ENCODE peak calls at places on chromosomes 4 and X, in eight cellular contexts. B is glutamatergic neuron, C is mesothelial cell of epicardium, S is retinal pigment epithelial cell, T is omental fat pad, Q is endothelial cell, A is lower leg skin, Y is IMR-90. F is an unnamed sample.

GRCh38 chrX:136147320-136147901 is at the start of gene FHL1:
- DNase-seq in T (no peak), Q (peak), S (no peak), A (peak), B (peak), C (peak), Y (peak), F (peak)

GRCh38 chrX:111837226-111837625 is 38.8 kb upstream of the TRPC5OS start:
- DNase-seq in T (no peak), Q (no peak), B (no peak), Y (no peak), A (no peak), S (no peak), C (no peak), F (no peak)

GRCh38 chr4:52984469-52984868 is 122.4 kb downstream of the RASL11B start:
- DNase-seq in T (no peak), C (no peak), S (no peak), Q (no peak), B (no peak), Y (peak), A (no peak), F (no peak)

GRCh38 chr4:6680372-6681034 is 13.2 kb upstream of the S100P start:
- DNase-seq in Q (no peak), C (no peak), Y (no peak), T (no peak), A (no peak), B (no peak), S (no peak), F (no peak)

GRCh38 chrX:140710710-140711109 is 1.2 kb downstream of the LINC00632 start:
- DNase-seq in Y (no peak), C (no peak), Q (no peak), T (no peak), A (no peak), B (no peak), S (no peak), F (no peak)

GRCh38 chrX:141341341-141341740 is 99.0 kb upstream of the SPANXC start:
- DNase-seq in S (peak), C (no peak), Q (no peak), B (no peak), A (no peak), T (no peak), Y (peak), F (no peak)

GRCh38 chr4:108725457-108725856 is 37.4 kb downstream of the ETNPPL start:
- DNase-seq in C (no peak), B (no peak), S (no peak), Y (no peak), T (no peak), Q (no peak), A (no peak), F (no peak)

GRCh38 chrX:136030357-136031225 is 45.4 kb downstream of the SLC9A6 start:
- DNase-seq in B (no peak), Q (no peak), Y (peak), T (no peak), S (no peak), A (no peak), C (no peak), F (no peak)

GRCh38 chr4:16783119-16783518 is 115.3 kb downstream of the LDB2 start:
- DNase-seq in S (no peak), T (no peak), C (no peak), Q (no peak), B (no peak), Y (peak), A (no peak), F (no peak)

GRCh38 chr4:10623862-10624261 is 60.7 kb downstream of the CLNK start:
- DNase-seq in C (no peak), A (no peak), Q (no peak), B (no peak), T (no peak), S (no peak), Y (no peak), F (no peak)

GRCh38 chr4:10620935-10621488 is 63.6 kb downstream of the CLNK start:
- DNase-seq in S (no peak), B (no peak), Y (no peak), A (no peak), T (no peak), C (no peak), Q (no peak), F (no peak)

GRCh38 chr4:10625130-10625529 is 59.4 kb downstream of the CLNK start:
- DNase-seq in Q (no peak), A (no peak), C (no peak), T (no peak), Y (no peak), S (no peak), B (no peak), F (no peak)

GRCh38 chr4:10623241-10623640 is 61.3 kb downstream of the CLNK start:
- DNase-seq in Q (no peak), B (no peak), C (no peak), Y (peak), T (no peak), A (no peak), S (no peak), F (no peak)

GRCh38 chr4:10622728-10623127 is 61.8 kb downstream of the CLNK start:
- DNase-seq in C (no peak), Q (peak), S (no peak), T (no peak), A (no peak), Y (no peak), B (no peak), F (no peak)
- TF ChIP-seq CTCF in C (no peak), Q (no peak), S (peak), T (no peak), A (no peak), Y (peak), B (no peak), F (no peak)

GRCh38 chr4:115851918-115852766 is 738.7 kb upstream of the NDST4 start:
- DNase-seq in S (peak), T (no peak), Q (peak), A (peak), Y (no peak), B (peak), C (no peak), F (no peak)
- TF ChIP-seq CTCF in S (peak), T (no peak), Q (peak), A (no peak), Y (no peak), B (peak), C (peak), F (no peak)

DNA sequence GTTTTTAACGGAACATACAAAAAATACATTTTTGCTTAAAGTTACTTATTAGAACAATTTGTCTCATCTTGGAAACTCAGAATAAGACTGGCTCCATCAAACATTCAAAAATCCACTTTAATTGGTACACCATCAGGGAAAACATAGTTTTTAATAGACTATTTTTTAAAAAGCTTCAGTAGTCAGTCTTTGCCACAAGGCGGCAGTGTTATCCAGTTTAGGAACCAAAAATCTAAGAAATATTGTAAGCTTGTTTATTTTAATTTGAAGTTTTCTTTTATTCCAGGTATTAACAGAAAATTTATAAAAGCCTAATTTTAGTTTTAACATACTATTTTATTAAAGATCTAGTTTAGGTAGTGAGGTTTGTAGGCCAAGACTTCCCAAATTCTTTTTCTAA is 107.7 kb downstream of the APOOL start:
- DNase-seq in C (no peak), Q (no peak), T (no peak), Y (peak), A (no peak), S (no peak), B (no peak), F (no peak)
- TF ChIP-seq CTCF in C (peak), Q (peak), T (no peak), Y (peak), A (no peak), S (peak), B (peak), F (peak)

GRCh38 chr4:177448850-177449249 is 6.6 kb upstream of the AGA start:
- DNase-seq in B (no peak), C (no peak), S (peak), Y (peak), Q (no peak), T (no peak), A (no peak), F (no peak)

GRCh38 chr4:177447417-177448004 is 5.3 kb upstream of the AGA start:
- DNase-seq in S (no peak), T (no peak), Y (no peak), C (no peak), A (no peak), Q (no peak), B (no peak), F (no peak)

GRCh38 chr4:177442623-177443155 is 452 bp upstream of the AGA start:
- DNase-seq in Q (peak), B (no peak), A (no peak), S (no peak), C (no peak), Y (no peak), T (no peak), F (no peak)

GRCh38 chr4:177444911-177445736 is 2.9 kb upstream of the AGA start:
- DNase-seq in S (no peak), A (no peak), B (no peak), T (no peak), Q (peak), Y (no peak), C (no peak), F (no peak)

DNA sequence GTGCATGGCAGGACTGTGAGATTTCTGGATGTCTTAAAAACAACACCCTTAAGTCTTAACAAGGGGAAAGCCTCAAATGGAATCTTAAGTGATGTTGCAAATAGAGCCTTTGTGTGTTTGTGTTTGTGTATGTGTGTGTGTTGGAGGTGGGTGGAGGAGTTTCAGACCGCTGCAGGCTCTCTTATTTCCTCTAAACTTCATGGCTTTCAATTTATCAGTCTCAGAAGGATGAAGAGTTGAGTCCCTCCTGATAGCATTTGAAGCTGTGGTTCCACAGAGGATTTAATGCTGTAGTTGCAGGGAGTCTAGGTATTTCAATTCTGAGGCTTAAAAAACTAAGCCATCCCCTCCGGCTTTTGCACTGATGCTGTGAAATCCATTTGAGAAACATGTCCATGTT is 4.3 kb upstream of the AGA start:
- DNase-seq in A (no peak), Q (no peak), T (no peak), S (no peak), B (no peak), Y (no peak), C (no peak), F (no peak)
- TF ChIP-seq CTCF in A (no peak), Q (no peak), T (no peak), S (no peak), B (no peak), Y (no peak), C (no peak), F (no peak)

GRCh38 chr4:57308301-57308700 is 198.1 kb upstream of the IGFBP7 start:
- DNase-seq in T (no peak), B (no peak), Y (no peak), S (no peak), Q (no peak), C (no peak), A (no peak), F (no peak)

GRCh38 chr4:57305836-57306235 is 195.7 kb upstream of the IGFBP7 start:
- DNase-seq in B (no peak), A (no peak), C (no peak), Q (no peak), T (no peak), S (no peak), Y (no peak), F (no peak)

DNA sequence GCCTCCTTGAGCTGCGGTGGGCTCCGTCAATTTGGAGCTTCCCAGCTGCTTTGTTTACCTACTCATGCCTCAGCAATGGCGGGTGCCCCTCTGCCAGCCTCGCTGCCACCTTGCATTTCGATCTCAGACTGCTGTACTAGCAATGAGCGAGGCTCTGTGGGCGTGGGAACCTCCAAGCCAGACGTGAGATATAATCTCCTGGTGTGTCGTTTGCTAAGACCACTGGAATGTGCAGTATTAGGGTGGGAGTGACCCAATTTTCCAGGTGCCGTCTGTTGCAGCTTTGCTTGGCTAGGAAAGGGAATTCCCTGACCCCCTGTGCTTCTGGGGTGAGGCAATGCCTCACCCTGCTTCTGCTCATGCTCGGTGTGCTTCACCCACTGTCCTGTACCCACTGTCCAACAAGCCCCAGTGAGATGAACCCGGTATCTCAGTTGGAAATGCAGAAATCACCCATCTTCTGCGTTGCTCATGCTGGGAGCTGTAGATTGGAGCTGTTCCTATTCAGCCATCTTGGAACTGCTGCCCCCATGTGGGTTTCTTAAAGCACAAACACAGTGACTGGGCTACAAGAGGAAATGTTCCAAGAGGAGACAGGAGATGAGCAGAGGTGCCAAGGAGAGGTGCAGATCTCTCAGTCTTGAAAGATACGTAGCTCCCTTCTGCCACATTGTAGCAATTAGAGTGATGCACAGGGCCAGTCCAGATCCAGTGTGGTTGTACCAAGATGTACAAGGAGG is 193.0 kb upstream of the IGFBP7 start:
- DNase-seq in A (no peak), S (peak), B (no peak), C (no peak), T (no peak), Y (no peak), Q (no peak), F (no peak)
- TF ChIP-seq CTCF in A (no peak), S (peak), B (no peak), C (no peak), T (no peak), Y (no peak), Q (no peak), F (no peak)

GRCh38 chr4:153465922-153466636 is at the start of gene TMEM131L:
- DNase-seq in Y (peak), S (no peak), Q (peak), C (peak), T (no peak), A (peak), B (peak), F (peak)
- TF ChIP-seq CTCF in Y (no peak), S (no peak), Q (no peak), C (no peak), T (no peak), A (no peak), B (no peak), F (no peak)

GRCh38 chr4:85658766-85659439 is 184.0 kb downstream of the ARHGAP24 start:
- DNase-seq in S (no peak), Y (no peak), T (no peak), Q (no peak), B (no peak), C (no peak), A (no peak), F (no peak)

GRCh38 chr4:85657143-85657542 is 182.2 kb downstream of the ARHGAP24 start:
- DNase-seq in B (no peak), S (no peak), A (no peak), C (no peak), Y (no peak), T (no peak), Q (no peak), F (no peak)

GRCh38 chr4:85659626-85660213 is 184.8 kb downstream of the ARHGAP24 start:
- DNase-seq in C (no peak), A (no peak), T (no peak), B (no peak), S (no peak), Q (no peak), Y (no peak), F (no peak)
- TF ChIP-seq CTCF in C (no peak), A (no peak), T (no peak), B (no peak), S (no peak), Q (no peak), Y (no peak), F (no peak)